ENCODE peak calls at places on chromosomes 16 and 17, in nine cellular contexts. G is dorsolateral prefrontal cortex, A is epithelial cell of esophagus, T is left ventricle myocardium inferior, H is aorta, R is A549, B is astrocyte of the cerebellum, Y is astrocyte of the spinal cord, E is lung. K is an unnamed sample.
A peak's percentile ranks its signal among the peaks of the same experiment; 100 is the strongest.

GRCh38 chr17:31511583-31511982 is 120.1 kb downstream of the RAB11FIP4 start:
- DNase-seq in G (peak; percentile 61), A (no peak), T (no peak), H (no peak), R (no peak), B (no peak), Y (no peak), E (no peak), K (no peak)

GRCh38 chr16:15650019-15650697 is at the start of gene NDE1:
- DNase-seq in G (peak; percentile 94), A (peak; percentile 93), T (peak; percentile 94), H (peak; percentile 98), R (peak; percentile 87), B (peak; percentile 68), Y (peak; percentile 87), E (peak; percentile 91), K (peak; percentile 86)

GRCh38 chr16:71817690-71818089 is 9.1 kb upstream of the AP1G1 start:
- DNase-seq in G (no peak), A (no peak), T (no peak), H (no peak), R (no peak), B (no peak), Y (no peak), E (no peak), K (no peak)

GRCh38 chr17:78341559-78342437 is 18.1 kb downstream of the SOCS3 start:
- DNase-seq in G (peak; percentile 66), A (peak; percentile 72), T (peak; percentile 85), H (peak; percentile 95), R (peak; percentile 77), B (no peak), Y (peak; percentile 85), E (no peak), K (peak; percentile 96)

GRCh38 chr17:79001190-79002020 is 8.2 kb downstream of the CANT1 start:
- DNase-seq in G (no peak), A (no peak), T (no peak), H (peak; percentile 73), R (no peak), B (no peak), Y (no peak), E (no peak), K (no peak)

GRCh38 chr16:57998484-57998883 is 2.0 kb downstream of the ZNF319 start:
- DNase-seq in G (no peak), A (peak; percentile 83), T (peak; percentile 46), H (peak; percentile 74), R (peak; percentile 34), B (no peak), Y (no peak), E (peak; percentile 75), K (peak; percentile 52)

GRCh38 chr16:2985457-2985856 is 5.2 kb upstream of the PKMYT1 start:
- DNase-seq in G (no peak), A (no peak), T (peak; percentile 61), H (no peak), R (no peak), B (no peak), Y (no peak), E (no peak), K (no peak)

GRCh38 chr16:50638816-50639670 is 42.1 kb downstream of the SNX20 start:
- DNase-seq in G (no peak), A (no peak), T (no peak), H (no peak), R (no peak), B (no peak), Y (no peak), E (no peak), K (no peak)

GRCh38 chr17:74454197-74455024 is 12.0 kb upstream of the CD300A start:
- DNase-seq in G (peak; percentile 89), A (peak; percentile 55), T (peak; percentile 95), H (peak; percentile 96), R (no peak), B (no peak), Y (no peak), E (no peak), K (peak; percentile 78)

GRCh38 chr17:30954046-30954805 is 16.6 kb upstream of the RNF135 start:
- DNase-seq in G (no peak), A (no peak), T (no peak), H (peak; percentile 40), R (no peak), B (no peak), Y (no peak), E (no peak), K (peak; percentile 28)

GRCh38 chr17:36066365-36066945 is 2.4 kb downstream of the CCL18 start:
- DNase-seq in G (no peak), A (no peak), T (no peak), H (no peak), R (no peak), B (no peak), Y (no peak), E (no peak), K (no peak)

GRCh38 chr17:29572691-29573557 is 4.4 kb downstream of the TP53I13 start:
- DNase-seq in G (no peak), A (no peak), T (peak; percentile 73), H (peak; percentile 91), R (no peak), B (no peak), Y (peak; percentile 34), E (no peak), K (peak; percentile 70)
- H3K4me3 ChIP-seq in G (peak overlapping the region; percentile 44), A (no peak overlapping the region), T (peak overlapping the region; percentile 63), H (peak overlapping the region; percentile 4), R (no peak overlapping the region), B (no peak overlapping the region), Y (no peak overlapping the region), E (no peak overlapping the region), K (no peak overlapping the region)

DNA sequence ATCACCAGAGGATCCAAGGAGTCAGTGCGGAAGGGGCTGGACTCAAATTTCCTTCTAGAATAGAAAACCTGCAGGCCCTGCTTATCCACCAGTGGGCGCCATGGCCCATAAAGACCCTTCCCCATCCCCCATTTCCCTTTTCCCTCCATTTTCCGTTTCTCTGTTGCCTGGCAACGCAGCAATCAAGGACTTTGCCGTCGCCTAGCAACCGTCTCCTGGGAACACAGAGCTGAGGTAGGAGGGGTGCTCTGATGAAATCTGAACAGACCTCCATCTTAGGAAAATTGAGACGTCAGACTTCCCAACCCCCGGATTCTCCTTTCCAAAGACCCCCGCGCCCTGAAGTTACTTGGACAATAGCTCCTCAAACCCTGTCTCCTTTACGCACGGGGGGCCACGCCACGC is 5.7 kb downstream of the DLG4 start:
- DNase-seq in G (peak; percentile 67), A (peak; percentile 75), T (peak; percentile 52), H (peak; percentile 91), R (peak; percentile 96), B (peak; percentile 49), Y (peak; percentile 79), E (no peak), K (no peak)
- H3K4me3 ChIP-seq in G (peak overlapping the region; percentile 67), A (peak overlapping the region; percentile 55), T (peak overlapping the region; percentile 81), H (peak overlapping the region; percentile 2), R (peak overlapping the region; percentile 47), B (peak overlapping the region; percentile 53), Y (peak overlapping the region; percentile 40), E (peak overlapping the region; percentile 34), K (peak overlapping the region; percentile 71)

GRCh38 chr17:45147581-45148182 is 593 bp upstream of the HEXIM1 start:
- DNase-seq in G (peak; percentile 70), A (peak; percentile 90), T (peak; percentile 80), H (peak; percentile 93), R (peak; percentile 99), B (peak; percentile 93), Y (peak; percentile 97), E (peak; percentile 79), K (peak; percentile 95)

GRCh38 chr17:45148183-45149036 is at the start of gene HEXIM1:
- DNase-seq in G (peak; percentile 99), A (peak; percentile 100), T (peak; percentile 99), H (peak; percentile 99), R (peak; percentile 100), B (peak; percentile 99), Y (peak; percentile 100), E (peak; percentile 99), K (peak; percentile 100)

GRCh38 chr17:45149669-45150603 is 1.7 kb downstream of the HEXIM1 start:
- DNase-seq in G (peak; percentile 61), A (peak; percentile 69), T (peak; percentile 71), H (peak; percentile 89), R (peak; percentile 72), B (no peak), Y (peak; percentile 59), E (peak; percentile 61), K (peak; percentile 80)

GRCh38 chr17:45149037-45149668 is 878 bp downstream of the HEXIM1 start:
- DNase-seq in G (peak; percentile 82), A (peak; percentile 82), T (peak; percentile 88), H (peak; percentile 96), R (peak; percentile 90), B (no peak), Y (peak; percentile 85), E (peak; percentile 84), K (peak; percentile 94)

DNA sequence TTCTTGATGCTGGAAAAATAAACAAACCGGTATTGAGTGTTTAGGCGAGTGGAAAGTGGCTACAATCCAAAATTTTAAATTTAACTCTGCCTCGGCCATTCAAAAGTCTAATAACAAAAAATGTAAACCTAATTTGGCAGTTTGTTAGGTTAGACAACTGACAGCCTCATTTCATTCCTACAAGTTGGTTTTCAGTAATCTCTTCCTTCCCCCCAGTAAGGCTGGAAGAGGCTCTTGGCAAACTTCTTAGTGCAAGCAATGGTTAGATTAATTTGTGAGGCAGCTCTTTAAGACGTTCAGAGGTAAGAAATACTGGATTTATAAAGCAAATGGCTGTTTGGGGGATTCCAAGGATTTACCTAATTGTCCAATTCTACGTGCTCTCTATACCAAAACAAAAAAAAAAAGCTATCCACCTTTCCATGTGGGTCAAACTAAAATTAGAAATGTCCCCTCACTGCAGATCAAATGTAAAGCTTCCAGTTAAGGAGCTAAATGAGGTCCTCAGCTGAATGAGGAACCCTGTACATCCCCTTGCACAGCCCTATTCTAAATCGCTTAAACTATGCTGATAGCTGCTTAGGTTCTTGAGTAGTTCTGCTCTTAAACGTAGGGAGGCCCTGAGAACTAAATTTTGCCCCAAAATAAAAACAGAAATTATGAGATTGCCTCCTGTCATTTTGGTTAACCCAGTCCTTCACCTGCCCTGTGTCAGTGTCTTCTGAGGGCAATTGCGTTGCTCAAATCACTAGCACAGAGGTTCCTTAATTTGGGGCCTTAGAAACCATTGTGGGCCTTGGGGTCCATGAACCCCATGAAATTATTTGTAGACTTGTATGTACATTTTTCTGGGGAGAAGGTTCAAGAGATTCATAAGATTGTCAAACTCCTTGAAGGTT is 2.9 kb downstream of the HEXIM1 start:
- DNase-seq in G (no peak), A (no peak), T (no peak), H (peak; percentile 1), R (no peak), B (no peak), Y (no peak), E (no peak), K (peak; percentile 32)
- H3K4me3 ChIP-seq in G (peak overlapping the region; percentile 87), A (peak overlapping the region; percentile 91), T (peak overlapping the region; percentile 87), H (peak overlapping the region; percentile 41), R (peak overlapping the region; percentile 74), B (peak overlapping the region; percentile 78), Y (peak overlapping the region; percentile 86), E (no peak overlapping the region), K (peak overlapping the region; percentile 99)

DNA sequence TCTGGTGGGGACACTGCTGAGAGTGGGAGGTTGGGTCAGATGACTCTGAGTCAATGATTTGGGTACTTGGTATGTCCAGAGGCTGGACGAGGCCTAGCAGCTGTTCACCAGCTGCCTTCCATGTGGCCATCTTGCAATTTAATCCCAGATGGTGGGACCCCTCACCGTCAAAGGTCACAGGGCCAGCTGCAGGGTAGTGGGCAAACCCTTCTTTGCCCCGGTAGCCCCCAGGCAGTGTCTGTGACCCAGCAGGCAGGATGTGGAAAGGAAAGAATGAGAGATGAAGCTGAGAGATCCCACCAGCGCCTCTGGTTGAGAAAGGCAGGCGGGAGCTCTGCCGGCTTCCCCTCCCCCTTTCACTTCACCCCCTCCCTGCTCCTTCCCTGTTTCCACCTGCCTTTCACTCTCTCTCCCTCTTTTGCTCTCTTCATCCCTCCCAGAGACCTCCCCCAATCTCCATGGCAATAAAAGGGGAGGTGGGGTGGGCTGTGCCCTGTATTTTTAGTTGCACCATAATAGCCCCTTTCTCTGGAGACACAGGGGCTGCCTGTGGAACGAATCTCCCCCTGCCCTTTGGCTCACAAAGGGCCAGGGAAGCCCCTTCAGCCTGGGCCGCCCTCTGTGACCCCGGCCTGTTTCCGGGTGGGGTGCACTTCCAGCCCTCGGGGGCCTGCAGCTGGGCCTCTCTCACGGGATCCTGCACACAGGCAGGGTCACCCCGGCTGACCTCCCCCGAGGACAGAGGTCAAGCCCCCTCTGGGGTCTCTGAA is 20.2 kb downstream of the CDK5RAP3 start:
- DNase-seq in G (no peak), A (no peak), T (no peak), H (no peak), R (no peak), B (no peak), Y (no peak), E (no peak), K (peak; percentile 80)
- H3K4me3 ChIP-seq in G (no peak overlapping the region), A (no peak overlapping the region), T (no peak overlapping the region), H (no peak overlapping the region), R (no peak overlapping the region), B (no peak overlapping the region), Y (no peak overlapping the region), E (no peak overlapping the region), K (no peak overlapping the region)

K was measured in foreskin fibroblast.